ENCODE peak calls at places on chromosomes 3 and 15, in nine cellular contexts. Z is B cell; C is stimulated activated CD8-positive, alpha-beta memory T cell treated with anti-CD3 and anti-CD28 coated beads, Interleukin-15, amount 100 ng/mL, for 24 hours; V is activated CD4-positive, alpha-beta memory T cell treated with anti-CD3 and anti-CD28 coated beads for 36 hours; K is activated T-cell treated with anti-CD3 and anti-CD28 coated beads, Interleukin-2, amount 50 U/mL, for 1 hour; M is esophagus squamous epithelium; N is HFF-Myc; Q is stomach; X is left colon. I is an unnamed sample.

GRCh38 chr3:98699132-98699531 is 64.0 kb upstream of the ST3GAL6 start:
- DNase-seq in Z (no peak), C (no peak), V (no peak), K (no peak), M (no peak), N (no peak), Q (no peak), X (no peak), I (no peak)

GRCh38 chr3:13461169-13462124 is 18.7 kb upstream of the HDAC11 start:
- DNase-seq in Z (peak), C (peak), V (peak), K (peak), M (no peak), N (no peak), Q (peak), X (peak), I (peak)

GRCh38 chr3:80688814-80689213 is 921.0 kb upstream of the ROBO1 start:
- DNase-seq in Z (no peak), C (no peak), V (no peak), K (no peak), M (no peak), N (no peak), Q (no peak), X (no peak), I (peak)

GRCh38 chr3:15649831-15650230 is 48.3 kb downstream of the BTD start:
- DNase-seq in Z (no peak), C (no peak), V (no peak), K (no peak), M (no peak), N (no peak), Q (no peak), X (no peak), I (no peak)

GRCh38 chr3:131114201-131114600 is 87.5 kb downstream of the NEK11 start:
- DNase-seq in Z (no peak), C (no peak), V (no peak), K (no peak), M (no peak), N (no peak), Q (no peak), X (no peak), I (no peak)

GRCh38 chr3:112813723-112814171 is 32.9 kb downstream of the CD200R1L start:
- DNase-seq in Z (peak), C (no peak), V (no peak), K (no peak), M (no peak), N (no peak), Q (no peak), X (peak), I (no peak)

GRCh38 chr3:131801566-131801965 is 233.2 kb downstream of the CPNE4 start:
- DNase-seq in Z (no peak), C (no peak), V (no peak), K (no peak), M (no peak), N (no peak), Q (no peak), X (no peak), I (no peak)

GRCh38 chr15:78368115-78368514 is 28.0 kb downstream of the CRABP1 start:
- DNase-seq in Z (no peak), C (no peak), V (no peak), K (no peak), M (no peak), N (no peak), Q (no peak), X (no peak), I (no peak)

GRCh38 chr3:128229077-128229837 is 76.0 kb downstream of the EEFSEC start:
- DNase-seq in Z (no peak), C (no peak), V (no peak), K (no peak), M (no peak), N (no peak), Q (no peak), X (no peak), I (no peak)

GRCh38 chr3:73719877-73720276 is 95.1 kb upstream of the PDZRN3 start:
- DNase-seq in Z (no peak), C (no peak), V (no peak), K (no peak), M (no peak), N (no peak), Q (no peak), X (peak), I (no peak)

GRCh38 chr15:31332681-31333071 is 6.0 kb downstream of the KLF13 start:
- DNase-seq in Z (no peak), C (no peak), V (no peak), K (no peak), M (no peak), N (no peak), Q (no peak), X (no peak), I (no peak)

GRCh38 chr3:71916747-71917369 is 131.9 kb upstream of the PROK2 start:
- DNase-seq in Z (no peak), C (no peak), V (no peak), K (no peak), M (no peak), N (no peak), Q (no peak), X (peak), I (no peak)

GRCh38 chr15:44265757-44266156 is 22.8 kb upstream of the GOLM2 start:
- DNase-seq in Z (no peak), C (no peak), V (no peak), K (no peak), M (no peak), N (no peak), Q (no peak), X (no peak), I (no peak)

GRCh38 chr3:9175421-9175820 is 74.0 kb downstream of the SRGAP3 start:
- DNase-seq in Z (no peak), C (no peak), V (no peak), K (no peak), M (no peak), N (no peak), Q (peak), X (no peak), I (peak)

GRCh38 chr3:127764841-127765362 is 57.4 kb downstream of the MGLL start:
- DNase-seq in Z (no peak), C (no peak), V (no peak), K (no peak), M (no peak), N (no peak), Q (no peak), X (no peak), I (no peak)

GRCh38 chr3:154792828-154793227 is 287.3 kb upstream of the MME start:
- DNase-seq in Z (no peak), C (no peak), V (no peak), K (no peak), M (no peak), N (no peak), Q (no peak), X (no peak), I (no peak)

GRCh38 chr15:81950841-81951414 is 94.9 kb downstream of the MEX3B start:
- DNase-seq in Z (no peak), C (no peak), V (no peak), K (no peak), M (no peak), N (no peak), Q (no peak), X (no peak), I (no peak)

GRCh38 chr3:51953445-51953844 is 1.7 kb upstream of the GPR62 start:
- DNase-seq in Z (no peak), C (no peak), V (no peak), K (no peak), M (no peak), N (no peak), Q (no peak), X (no peak), I (no peak)

GRCh38 chr3:180375831-180376230 is 226.1 kb upstream of the TTC14 start:
- DNase-seq in Z (no peak), C (no peak), V (no peak), K (no peak), M (no peak), N (no peak), Q (no peak), X (no peak), I (no peak)

GRCh38 chr3:57100046-57100695 is 39.7 kb downstream of the SPATA12 start:
- DNase-seq in Z (peak), C (peak), V (peak), K (peak), M (peak), N (peak), Q (peak), X (peak), I (peak)

GRCh38 chr3:24487325-24488242 is 7.1 kb downstream of the THRB start:
- DNase-seq in Z (no peak), C (no peak), V (no peak), K (no peak), M (no peak), N (no peak), Q (no peak), X (no peak), I (no peak)

GRCh38 chr3:79086514-79086913 is 681.3 kb downstream of the ROBO1 start:
- DNase-seq in Z (no peak), C (no peak), V (peak), K (no peak), M (no peak), N (peak), Q (peak), X (no peak), I (peak)

GRCh38 chr15:62853833-62854210 is 188.7 kb upstream of the TPM1 start:
- DNase-seq in Z (no peak), C (no peak), V (no peak), K (no peak), M (no peak), N (no peak), Q (no peak), X (no peak), I (no peak)

GRCh38 chr15:88717342-88718017 is 78.7 kb downstream of the ISG20 start:
- DNase-seq in Z (no peak), C (no peak), V (no peak), K (no peak), M (no peak), N (no peak), Q (no peak), X (no peak), I (no peak)

GRCh38 chr3:117671707-117672318 is 962.2 kb downstream of the TUSC7 start:
- DNase-seq in Z (no peak), C (no peak), V (no peak), K (no peak), M (no peak), N (no peak), Q (no peak), X (no peak), I (no peak)

GRCh38 chr15:88624156-88624970 is 3.2 kb downstream of the AEN start:
- DNase-seq in Z (peak), C (no peak), V (peak), K (peak), M (no peak), N (no peak), Q (no peak), X (no peak), I (peak)

GRCh38 chr3:169348981-169349942 is 314.2 kb downstream of the MECOM start:
- DNase-seq in Z (no peak), C (no peak), V (no peak), K (no peak), M (no peak), N (no peak), Q (no peak), X (no peak), I (peak)

GRCh38 chr3:153443961-153444360 is 281.9 kb downstream of the RAP2B start:
- DNase-seq in Z (no peak), C (no peak), V (no peak), K (no peak), M (no peak), N (no peak), Q (no peak), X (no peak), I (peak)

GRCh38 chr3:13544293-13544831 is 4.6 kb upstream of the FBLN2 start:
- DNase-seq in Z (peak), C (no peak), V (peak), K (peak), M (no peak), N (no peak), Q (no peak), X (no peak), I (no peak)

GRCh38 chr15:90895571-90896117 is 7.5 kb upstream of the MAN2A2 start:
- DNase-seq in Z (no peak), C (no peak), V (no peak), K (no peak), M (no peak), N (no peak), Q (no peak), X (no peak), I (peak)

GRCh38 chr3:125587039-125587664 is 8.1 kb downstream of the OSBPL11 start:
- DNase-seq in Z (no peak), C (no peak), V (no peak), K (no peak), M (no peak), N (no peak), Q (no peak), X (no peak), I (no peak)

GRCh38 chr3:331881-332280 is 135.3 kb downstream of the CHL1 start:
- DNase-seq in Z (no peak), C (no peak), V (no peak), K (no peak), M (no peak), N (no peak), Q (no peak), X (no peak), I (no peak)

GRCh38 chr3:115190747-115191146 is 43.7 kb upstream of the ZBTB20 start:
- DNase-seq in Z (no peak), C (no peak), V (no peak), K (no peak), M (no peak), N (no peak), Q (no peak), X (no peak), I (no peak)

GRCh38 chr3:172877011-172877410 is 126.5 kb downstream of the ECT2 start:
- DNase-seq in Z (no peak), C (no peak), V (no peak), K (no peak), M (no peak), N (no peak), Q (no peak), X (no peak), I (no peak)

GRCh38 chr3:29513236-29513635 is 232.4 kb downstream of the RBMS3 start:
- DNase-seq in Z (no peak), C (no peak), V (no peak), K (no peak), M (no peak), N (no peak), Q (no peak), X (no peak), I (peak)

GRCh38 chr3:57675530-57675929 is 17.3 kb downstream of the DENND6A start:
- DNase-seq in Z (no peak), C (no peak), V (no peak), K (no peak), M (no peak), N (no peak), Q (no peak), X (no peak), I (no peak)

GRCh38 chr3:197734667-197735318 is 1.9 kb downstream of the RUBCN start:
- DNase-seq in Z (peak), C (no peak), V (no peak), K (no peak), M (no peak), N (no peak), Q (no peak), X (no peak), I (no peak)

GRCh38 chr3:169558371-169558770 is 105.1 kb downstream of the MECOM start:
- DNase-seq in Z (no peak), C (no peak), V (no peak), K (no peak), M (no peak), N (no peak), Q (no peak), X (no peak), I (no peak)

GRCh38 chr15:82832601-82833209 is 23.3 kb downstream of the WHAMM start:
- DNase-seq in Z (no peak), C (no peak), V (peak), K (no peak), M (no peak), N (peak), Q (no peak), X (no peak), I (no peak)